ENCODE peak calls at places on chromosomes 11 and 22, in five cellular contexts. V is activated CD4-positive, alpha-beta T cell treated with anti-CD3 and anti-CD28 coated beads for 24 hours; N is hypothalamus; P is CD8-positive, alpha-beta T cell; Z is stimulated activated CD4-positive, alpha-beta T cell treated with anti-CD3 and anti-CD28 coated beads, Interleukin-15, amount 100 ng/mL, for 24 hours. U is an unnamed sample.

GRCh38 chr22:25448435-25449051 is 115.9 kb upstream of the GRK3 start:
- DNase-seq in V (no peak), N (no peak), P (no peak), Z (peak), U (no peak)

GRCh38 chr22:48702573-48703264 is 1125.0 kb downstream of the BRD1 start:
- DNase-seq in V (no peak), N (peak), P (no peak), Z (no peak), U (no peak)

GRCh38 chr11:65911682-65912568 is 6.9 kb downstream of the C11orf68 start:
- DNase-seq in V (no peak), N (no peak), P (no peak), Z (no peak), U (no peak)

GRCh38 chr11:69240332-69241074 is 53.5 kb upstream of the MYEOV start:
- DNase-seq in V (no peak), N (no peak), P (no peak), Z (peak), U (no peak)

GRCh38 chr11:72642815-72643511 is 31.3 kb downstream of the PDE2A start:
- DNase-seq in V (peak), N (peak), P (peak), Z (peak), U (peak)

GRCh38 chr22:29216873-29217666 is 11.4 kb downstream of the EMID1 start:
- DNase-seq in V (no peak), N (no peak), P (no peak), Z (no peak), U (no peak)

GRCh38 chr22:48907591-48907990 is 920.1 kb downstream of the BRD1 start:
- DNase-seq in V (no peak), N (no peak), P (no peak), Z (no peak), U (no peak)

GRCh38 chr11:90874971-90875370 is 652.1 kb upstream of the CHORDC1 start:
- DNase-seq in V (no peak), N (no peak), P (no peak), Z (no peak), U (no peak)

GRCh38 chr11:69443138-69443967 is 38.1 kb upstream of the LINC01488 start:
- DNase-seq in V (peak), N (peak), P (peak), Z (peak), U (peak)

GRCh38 chr11:56876621-56877312 is 111.9 kb upstream of the OR5AK2 start:
- DNase-seq in V (no peak), N (no peak), P (no peak), Z (no peak), U (no peak)

GRCh38 chr11:73326929-73327811 is 19.1 kb downstream of the ARHGEF17 start:
- DNase-seq in V (no peak), N (no peak), P (no peak), Z (no peak), U (no peak)

GRCh38 chr11:60080523-60080922 is 7.9 kb upstream of the MS4A2 start:
- DNase-seq in V (no peak), N (no peak), P (no peak), Z (no peak), U (no peak)

GRCh38 chr11:65489061-65489705 is 9.7 kb upstream of the MALAT1 start:
- DNase-seq in V (no peak), N (peak), P (no peak), Z (no peak), U (no peak)

GRCh38 chr11:27557223-27557622 is 50.7 kb upstream of the LIN7C start:
- DNase-seq in V (no peak), N (no peak), P (no peak), Z (no peak), U (no peak)

GRCh38 chr11:66886671-66887221 is 29.9 kb downstream of the LRFN4 start:
- DNase-seq in V (no peak), N (no peak), P (no peak), Z (no peak), U (no peak)

GRCh38 chr11:65505434-65506315 is 6.8 kb downstream of the MALAT1 start:
- DNase-seq in V (no peak), N (no peak), P (no peak), Z (no peak), U (no peak)

GRCh38 chr11:122785156-122785605 is 53.1 kb upstream of the CRTAM start:
- DNase-seq in V (no peak), N (no peak), P (no peak), Z (no peak), U (no peak)

GRCh38 chr11:115301029-115301428 is 203.2 kb downstream of the CADM1 start:
- DNase-seq in V (no peak), N (no peak), P (no peak), Z (no peak), U (no peak)

GRCh38 chr11:35235944-35236666 is 97.1 kb downstream of the CD44 start:
- DNase-seq in V (peak), N (no peak), P (peak), Z (peak), U (no peak)

GRCh38 chr11:108768964-108769363 is 104.1 kb downstream of the DDX10 start:
- DNase-seq in V (no peak), N (no peak), P (no peak), Z (no peak), U (no peak)

GRCh38 chr22:46514592-46515207 is 22.7 kb downstream of the CELSR1 start:
- DNase-seq in V (no peak), N (no peak), P (no peak), Z (no peak), U (no peak)

GRCh38 chr11:20544536-20545237 is 54.7 kb upstream of the SLC6A5 start:
- DNase-seq in V (no peak), N (no peak), P (no peak), Z (no peak), U (no peak)

GRCh38 chr22:44697423-44698179 is 4.4 kb upstream of the PRR5 start:
- DNase-seq in V (peak), N (no peak), P (peak), Z (peak), U (peak)

GRCh38 chr11:60378359-60378758 is at the start of gene MS4A7:
- DNase-seq in V (no peak), N (no peak), P (no peak), Z (no peak), U (peak)

GRCh38 chr11:116084511-116084910 is 580.3 kb upstream of the CADM1 start:
- DNase-seq in V (no peak), N (no peak), P (no peak), Z (no peak), U (no peak)

GRCh38 chr22:21865041-21865440 is 2.4 kb downstream of the MAPK1 start:
- DNase-seq in V (no peak), N (no peak), P (no peak), Z (peak), U (no peak)

GRCh38 chr22:47063606-47064005 is 301.2 kb downstream of the TBC1D22A start:
- DNase-seq in V (no peak), N (no peak), P (no peak), Z (no peak), U (no peak)

GRCh38 chr11:119087747-119088241 is 3.1 kb downstream of the HMBS start:
- DNase-seq in V (no peak), N (no peak), P (no peak), Z (no peak), U (no peak)

GRCh38 chr22:29914991-29915390 is 32.0 kb downstream of the MTMR3 start:
- DNase-seq in V (no peak), N (no peak), P (no peak), Z (no peak), U (no peak)

GRCh38 chr11:86261328-86261727 is 16.8 kb downstream of the EED start:
- DNase-seq in V (no peak), N (no peak), P (no peak), Z (no peak), U (no peak)

GRCh38 chr11:30258679-30259078 is 27.9 kb downstream of the FSHB start:
- DNase-seq in V (no peak), N (no peak), P (no peak), Z (no peak), U (no peak)

GRCh38 chr11:65891180-65892136 is 985 bp downstream of the CCDC85B start:
- DNase-seq in V (no peak), N (no peak), P (no peak), Z (peak), U (no peak)

GRCh38 chr11:73612601-73613137 is 14.8 kb upstream of the FAM168A start:
- DNase-seq in V (no peak), N (no peak), P (no peak), Z (no peak), U (no peak)